ENCODE peak calls at places on chromosomes 13 and 19, in nine cellular contexts. H is prostate gland, Z is upper lobe of left lung, D is suprapubic skin, P is breast epithelium, F is HCT116, S is stomach, M is sigmoid colon, B is endothelial cell of umbilical vein. K is an unnamed sample.
A peak's percentile ranks its signal among the peaks of the same experiment; 100 is the strongest.

GRCh38 chr13:77375554-77375953 is 48.7 kb upstream of the MYCBP2 start:
- DNase-seq in B (no peak), S (no peak), F (no peak), D (no peak), Z (no peak), H (no peak), P (no peak), M (no peak), K (no peak)

GRCh38 chr13:25109341-25109740 is 13.4 kb downstream of the PABPC3 start:
- DNase-seq in F (no peak), M (no peak), H (no peak), Z (no peak), D (no peak), B (no peak), P (no peak), S (no peak), K (no peak)

GRCh38 chr13:38202730-38203129 is 146.9 kb upstream of the UFM1 start:
- DNase-seq in Z (no peak), S (no peak), M (no peak), D (no peak), B (no peak), P (no peak), F (no peak), H (no peak), K (no peak)

GRCh38 chr13:63167699-63168337 is 1752.2 kb upstream of the PCDH20 start:
- DNase-seq in Z (no peak), M (no peak), D (no peak), H (no peak), F (no peak), B (no peak), P (no peak), S (no peak), K (no peak)

GRCh38 chr13:28885191-28885590 is 65.1 kb downstream of the MTUS2 start:
- DNase-seq in D (no peak), F (no peak), Z (no peak), H (no peak), M (no peak), P (no peak), B (no peak), S (no peak), K (no peak)

GRCh38 chr19:47544476-47544875 is 28.5 kb downstream of the ZNF541 start:
- DNase-seq in F (no peak), P (no peak), M (no peak), B (no peak), Z (no peak), S (no peak), H (no peak), D (no peak), K (no peak)

GRCh38 chr19:15372470-15372869 is 7.1 kb downstream of the AKAP8 start:
- DNase-seq in S (no peak), B (no peak), Z (no peak), D (no peak), M (no peak), H (no peak), P (no peak), F (no peak), K (no peak)

GRCh38 chr19:4878491-4878968 is 11.1 kb upstream of the PLIN3 start:
- DNase-seq in Z (no peak), S (no peak), B (no peak), D (no peak), M (no peak), F (no peak), H (no peak), P (no peak), K (no peak)

GRCh38 chr13:32284927-32285632 is 30.1 kb downstream of the ZAR1L start:
- DNase-seq in B (peak; percentile 98), D (no peak), F (peak; percentile 7), Z (no peak), S (peak; percentile 47), H (peak; percentile 61), P (no peak), M (no peak), K (no peak)

GRCh38 chr13:76708138-76708537 is 178.1 kb downstream of the KCTD12 start:
- DNase-seq in H (no peak), D (no peak), S (no peak), F (no peak), Z (no peak), M (no peak), P (no peak), B (no peak), K (no peak)

GRCh38 chr13:112346173-112346898 is 29.8 kb upstream of the SPACA7 start:
- DNase-seq in B (no peak), F (peak; percentile 18), Z (no peak), S (no peak), D (peak; percentile 79), M (no peak), H (no peak), P (no peak), K (no peak)

GRCh38 chr19:38734426-38735256 is 9.6 kb downstream of the CAPN12 start:
- DNase-seq in H (no peak), S (peak; percentile 45), Z (peak; percentile 45), D (no peak), F (no peak), P (no peak), B (no peak), M (peak; percentile 65), K (peak; percentile 56)

GRCh38 chr13:30257433-30258099 is 49.8 kb downstream of the KATNAL1 start:
- DNase-seq in H (no peak), P (no peak), D (no peak), Z (no peak), S (no peak), M (no peak), F (no peak), B (no peak), K (no peak)

GRCh38 chr13:74133657-74134201 is 475 bp downstream of the KLF12 start:
- DNase-seq in H (peak; percentile 56), M (peak; percentile 95), B (peak; percentile 90), S (peak; percentile 73), Z (peak; percentile 83), P (peak; percentile 73), D (peak; percentile 89), F (peak; percentile 29), K (peak; percentile 84)

GRCh38 chr13:101451641-101452040 is 834 bp upstream of the ITGBL1 start:
- DNase-seq in M (no peak), H (no peak), F (no peak), S (no peak), Z (no peak), D (no peak), B (no peak), P (no peak), K (no peak)
- H3K27ac ChIP-seq in M (no peak overlapping the region), H (no peak overlapping the region), F (peak overlapping the region; percentile 79), S (no peak overlapping the region), Z (no peak overlapping the region), D (no peak overlapping the region), B (peak overlapping the region; percentile 94), P (peak overlapping the region; percentile 77), K (no peak overlapping the region)

GRCh38 chr13:48491423-48492122 is 41.3 kb downstream of the RCBTB2 start:
- DNase-seq in P (no peak), S (no peak), B (no peak), D (no peak), H (no peak), F (no peak), Z (no peak), M (no peak), K (no peak)

GRCh38 chr13:48493076-48493765 is 39.7 kb downstream of the RCBTB2 start:
- DNase-seq in B (peak; percentile 28), M (no peak), D (no peak), P (no peak), H (no peak), Z (no peak), F (no peak), S (no peak), K (no peak)

GRCh38 chr13:48490241-48490640 is 42.6 kb downstream of the RCBTB2 start:
- DNase-seq in B (no peak), M (no peak), Z (no peak), P (no peak), D (no peak), H (no peak), F (no peak), S (no peak), K (no peak)

GRCh38 chr13:48493851-48494250 is 39.0 kb downstream of the RCBTB2 start:
- DNase-seq in S (no peak), M (no peak), H (peak; percentile 69), Z (no peak), P (no peak), B (peak; percentile 47), D (no peak), F (no peak), K (no peak)

DNA sequence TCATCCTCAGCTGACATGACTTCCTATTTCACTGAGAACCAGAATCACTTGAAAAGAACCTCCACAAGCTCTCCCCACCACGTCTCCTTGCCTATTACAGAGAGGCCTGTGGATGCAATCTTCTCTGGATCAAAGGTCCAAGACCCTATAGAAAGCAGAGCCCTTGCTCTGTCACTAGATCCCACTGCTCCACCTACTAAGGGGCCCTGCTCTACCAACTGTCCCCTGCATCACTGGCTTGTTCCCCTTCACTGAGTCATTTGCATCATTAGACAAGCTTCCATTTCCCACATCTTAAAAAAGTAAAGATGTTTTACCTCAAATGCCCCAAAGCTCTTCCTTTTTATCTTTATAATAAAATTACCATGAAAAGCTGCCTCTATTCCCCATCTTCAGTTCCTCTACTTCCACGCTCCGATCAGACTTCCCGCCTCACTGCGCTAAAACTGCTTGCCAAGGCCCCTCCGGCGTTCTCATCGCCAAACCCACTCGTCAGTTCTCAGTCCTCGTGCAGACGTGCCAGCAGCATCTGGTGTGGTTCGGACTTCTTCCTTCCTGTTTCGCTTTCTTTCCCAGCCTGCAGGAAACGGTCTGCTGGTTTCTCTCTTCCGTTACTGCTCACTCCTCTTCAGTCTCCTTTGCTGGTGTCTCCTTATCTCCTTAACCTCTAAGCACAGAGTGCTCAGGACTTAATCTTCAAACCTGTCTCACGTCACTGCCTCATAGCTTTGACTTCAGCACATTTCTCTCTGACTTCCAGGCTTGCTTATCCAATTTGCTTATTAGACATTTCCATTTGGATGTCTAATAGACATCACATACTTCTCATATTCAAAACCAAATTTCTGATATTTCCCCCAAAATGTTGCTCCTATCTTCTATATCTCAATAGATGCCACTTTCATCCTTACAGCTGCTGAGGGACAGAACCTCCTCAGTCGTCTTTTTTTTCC is 40.5 kb downstream of the RCBTB2 start:
- DNase-seq in F (no peak), B (peak; percentile 87), H (peak; percentile 30), D (peak; percentile 88), S (peak; percentile 52), P (no peak), M (peak; percentile 88), Z (peak; percentile 81), K (peak; percentile 69)
- TF ChIP-seq POLR2A in F (no peak), B (peak; percentile 39), H (no peak), D (no peak), S (no peak), P (no peak), M (no peak), Z (no peak), K (peak; percentile 51)

DNA sequence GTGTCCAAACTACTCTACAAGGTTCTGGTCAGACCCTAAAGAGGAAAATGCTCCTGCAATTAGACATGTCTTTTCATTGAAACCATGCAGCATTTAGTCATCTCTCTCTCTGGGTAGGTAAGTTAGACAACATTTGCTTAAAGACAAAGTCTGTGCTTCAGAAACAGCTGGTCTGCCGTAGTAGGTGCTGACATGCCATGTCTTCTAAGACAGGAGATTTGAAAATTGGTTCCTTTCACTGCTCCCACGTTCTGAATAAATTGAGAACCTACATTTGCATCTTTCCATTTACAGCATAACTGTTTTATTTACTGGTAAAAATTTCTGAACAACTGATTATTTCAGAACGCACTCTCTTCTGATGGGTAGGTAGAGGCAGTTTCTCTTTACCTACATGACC is 494.0 kb downstream of the EFNB2 start:
- DNase-seq in H (no peak), Z (no peak), M (no peak), B (no peak), F (no peak), D (no peak), S (no peak), P (no peak), K (no peak)
- TF ChIP-seq POLR2AphosphoS5 in H (no peak), Z (no peak), M (no peak), B (no peak), F (no peak), D (no peak), S (no peak), P (no peak), K (no peak)

GRCh38 chr13:72246396-72246795 is 379.4 kb upstream of the DACH1 start:
- DNase-seq in D (no peak), B (no peak), H (no peak), Z (no peak), S (no peak), F (no peak), M (no peak), P (no peak), K (no peak)
- H3K27ac ChIP-seq in D (no peak overlapping the region), B (no peak overlapping the region), H (no peak overlapping the region), Z (no peak overlapping the region), S (no peak overlapping the region), F (no peak overlapping the region), M (no peak overlapping the region), P (no peak overlapping the region), K (no peak overlapping the region)

K was measured in transverse colon.